ENCODE peak calls at places on chromosomes 16 and 17, in four cellular contexts. One of them, this sample, is unnamed.

GRCh38 chr17:80114758-80115157 is 13.4 kb downstream of the GAA start:
- DNase-seq in HepG2: no peak
- DNase-seq in A549: no peak
- DNase-seq in K562: no peak
- DNase-seq in this sample: no peak

GRCh38 chr17:73592531-73592961 is 51.7 kb downstream of the SDK2 start:
- DNase-seq in HepG2: no peak
- DNase-seq in A549: no peak
- DNase-seq in K562: no peak
- DNase-seq in this sample: no peak

GRCh38 chr17:36653374-36653773 is 52.0 kb downstream of the MRM1 start:
- DNase-seq in HepG2: no peak
- DNase-seq in A549: no peak
- DNase-seq in K562: no peak
- DNase-seq in this sample: no peak

GRCh38 chr17:15892679-15893332 is 52.1 kb upstream of the ADORA2B start:
- DNase-seq in HepG2: peak; percentile 40
- DNase-seq in A549: peak; percentile 81
- DNase-seq in K562: no peak
- DNase-seq in this sample: no peak

GRCh38 chr16:22397459-22397858 is 23.0 kb upstream of the CDR2 start:
- DNase-seq in HepG2: no peak
- DNase-seq in A549: no peak
- DNase-seq in K562: no peak
- DNase-seq in this sample: no peak

GRCh38 chr17:16513858-16514257 is 21.9 kb upstream of the LRRC75A start:
- DNase-seq in HepG2: no peak
- DNase-seq in A549: no peak
- DNase-seq in K562: no peak
- DNase-seq in this sample: no peak

GRCh38 chr16:55452996-55453395 is 26.0 kb upstream of the MMP2 start:
- DNase-seq in HepG2: no peak
- DNase-seq in A549: no peak
- DNase-seq in K562: no peak
- DNase-seq in this sample: no peak

GRCh38 chr17:17140590-17140980 is 65.5 kb downstream of the PLD6 start:
- DNase-seq in HepG2: no peak
- DNase-seq in A549: peak; percentile 38
- DNase-seq in K562: peak; percentile 15
- DNase-seq in this sample: no peak

GRCh38 chr16:10678655-10679054 is 16.1 kb downstream of the TEKT5 start:
- DNase-seq in HepG2: no peak
- DNase-seq in A549: no peak
- DNase-seq in K562: no peak
- DNase-seq in this sample: no peak

GRCh38 chr17:75010683-75011406 is 1.6 kb upstream of the MRPL58 start:
- DNase-seq in HepG2: peak; percentile 68
- DNase-seq in A549: peak; percentile 64
- DNase-seq in K562: peak; percentile 17
- DNase-seq in this sample: no peak

GRCh38 chr17:46727572-46728348 is 90.7 kb downstream of the WNT3 start:
- DNase-seq in HepG2: no peak
- DNase-seq in A549: peak; percentile 18
- DNase-seq in K562: no peak
- DNase-seq in this sample: no peak

GRCh38 chr17:16463341-16464000 is 28.5 kb downstream of the LRRC75A start:
- DNase-seq in HepG2: no peak
- DNase-seq in A549: peak; percentile 62
- DNase-seq in K562: no peak
- DNase-seq in this sample: no peak

GRCh38 chr17:76260669-76261068 is 4.5 kb upstream of the UBALD2 start:
- DNase-seq in HepG2: no peak
- DNase-seq in A549: no peak
- DNase-seq in K562: no peak
- DNase-seq in this sample: no peak

GRCh38 chr17:50209472-50210248 is 8.2 kb upstream of the COL1A1 start:
- DNase-seq in HepG2: no peak
- DNase-seq in A549: no peak
- DNase-seq in K562: peak; percentile 81
- DNase-seq in this sample: no peak

GRCh38 chr17:76793775-76794174 is 55.9 kb downstream of the MFSD11 start:
- DNase-seq in HepG2: peak; percentile 53
- DNase-seq in A549: peak; percentile 80
- DNase-seq in K562: peak; percentile 33
- DNase-seq in this sample: no peak

GRCh38 chr17:67488161-67488560 is 111.1 kb downstream of the PITPNC1 start:
- DNase-seq in HepG2: no peak
- DNase-seq in A549: no peak
- DNase-seq in K562: no peak
- DNase-seq in this sample: no peak

GRCh38 chr16:27341549-27341948 is 27.8 kb downstream of the IL4R start:
- DNase-seq in HepG2: no peak
- DNase-seq in A549: no peak
- DNase-seq in K562: no peak
- DNase-seq in this sample: no peak

GRCh38 chr16:27341971-27342370 is 28.2 kb downstream of the IL4R start:
- DNase-seq in HepG2: no peak
- DNase-seq in A549: no peak
- DNase-seq in K562: peak; percentile 2
- DNase-seq in this sample: no peak

GRCh38 chr16:27346818-27347217 is 33.0 kb downstream of the IL4R start:
- DNase-seq in HepG2: no peak
- DNase-seq in A549: no peak
- DNase-seq in K562: peak; percentile 1
- DNase-seq in this sample: no peak

GRCh38 chr16:27345201-27345600 is 31.4 kb downstream of the IL4R start:
- DNase-seq in HepG2: no peak
- DNase-seq in A549: no peak
- DNase-seq in K562: no peak
- DNase-seq in this sample: no peak

DNA sequence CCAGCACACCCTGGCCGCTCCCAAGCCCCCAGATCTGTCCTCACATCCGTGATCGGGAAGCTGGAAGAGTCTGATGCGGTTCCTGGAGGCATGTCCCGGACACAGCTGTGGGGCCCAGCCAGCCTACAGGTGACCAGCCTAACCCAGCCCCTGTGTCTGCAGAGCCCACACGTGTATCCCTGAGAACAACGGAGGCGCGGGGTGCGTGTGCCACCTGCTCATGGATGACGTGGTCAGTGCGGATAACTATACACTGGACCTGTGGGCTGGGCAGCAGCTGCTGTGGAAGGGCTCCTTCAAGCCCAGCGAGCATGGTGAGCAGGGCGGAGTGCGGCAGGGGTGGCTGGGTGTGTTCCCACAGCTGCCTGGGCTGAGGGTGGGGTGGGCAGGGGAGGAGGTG is 30.9 kb downstream of the IL4R start:
- DNase-seq in HepG2: no peak
- DNase-seq in A549: no peak
- DNase-seq in K562: peak; percentile 3
- DNase-seq in this sample: no peak
- TF ChIP-seq HDAC2 in HepG2: no peak
- TF ChIP-seq HDAC2 in A549: no peak
- TF ChIP-seq HDAC2 in K562: no peak
- TF ChIP-seq HDAC2 in this sample: no peak

GRCh38 chr17:6568186-6568758 is 11.9 kb upstream of the PITPNM3 start:
- DNase-seq in HepG2: no peak
- DNase-seq in A549: no peak
- DNase-seq in K562: no peak
- DNase-seq in this sample: peak; percentile 45
- TF ChIP-seq HDAC2 in HepG2: no peak
- TF ChIP-seq HDAC2 in A549: no peak
- TF ChIP-seq HDAC2 in K562: no peak
- TF ChIP-seq HDAC2 in this sample: no peak

GRCh38 chr17:65901394-65901793 is 290.5 kb downstream of the CEP112 start:
- DNase-seq in HepG2: no peak
- DNase-seq in A549: no peak
- DNase-seq in K562: no peak
- DNase-seq in this sample: no peak

GRCh38 chr17:65902165-65902564 is 289.8 kb downstream of the CEP112 start:
- DNase-seq in HepG2: no peak
- DNase-seq in A549: no peak
- DNase-seq in K562: peak; percentile 8
- DNase-seq in this sample: no peak

GRCh38 chr17:65902831-65903549 is 288.9 kb downstream of the CEP112 start:
- DNase-seq in HepG2: no peak
- DNase-seq in A549: no peak
- DNase-seq in K562: no peak
- DNase-seq in this sample: no peak
- TF ChIP-seq HDAC2 in HepG2: no peak
- TF ChIP-seq HDAC2 in A549: no peak
- TF ChIP-seq HDAC2 in K562: no peak
- TF ChIP-seq HDAC2 in this sample: no peak

DNA sequence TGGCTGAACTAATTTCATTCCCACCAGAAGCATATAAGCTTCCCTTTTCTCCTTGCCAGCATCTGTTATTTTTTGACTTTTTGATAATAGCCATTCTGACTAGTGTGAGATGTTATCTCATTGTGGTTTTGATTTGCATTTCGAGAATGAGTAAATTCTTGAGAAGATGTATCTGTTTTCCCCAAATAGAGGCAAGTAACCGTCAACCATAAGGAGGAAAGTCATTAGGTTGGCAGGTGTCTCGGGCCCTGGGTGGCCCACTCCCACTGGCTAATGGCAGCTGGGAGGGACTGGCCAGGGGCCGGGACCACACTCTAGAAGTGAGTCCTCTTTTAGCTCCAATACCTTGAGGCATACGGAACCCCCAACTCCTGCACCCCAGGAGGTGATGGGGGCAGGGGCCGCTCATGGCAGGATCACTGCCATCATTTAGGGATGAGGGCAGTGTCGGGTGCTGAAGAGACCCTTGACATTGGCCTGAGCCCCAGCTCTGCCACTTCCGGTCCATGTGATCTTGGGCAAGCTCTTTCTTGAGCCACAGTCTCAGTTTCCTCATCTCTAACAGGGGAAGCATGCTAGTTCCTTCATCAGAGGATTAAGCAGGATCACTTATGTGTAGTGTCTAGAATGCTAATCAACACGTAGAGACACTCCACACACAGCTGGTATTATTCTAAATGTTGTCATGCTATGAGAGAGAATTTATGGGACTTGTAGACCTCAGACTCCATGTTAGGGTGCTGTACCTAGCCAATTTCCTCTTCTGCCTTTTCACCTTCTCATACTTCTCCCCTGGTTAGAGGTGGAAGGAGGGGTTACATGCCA is 44.3 kb downstream of the RGS9 start:
- DNase-seq in HepG2: no peak
- DNase-seq in A549: no peak
- DNase-seq in K562: no peak
- DNase-seq in this sample: no peak
- TF ChIP-seq HDAC2 in HepG2: no peak
- TF ChIP-seq HDAC2 in A549: no peak
- TF ChIP-seq HDAC2 in K562: no peak
- TF ChIP-seq HDAC2 in this sample: no peak

GRCh38 chr16:85523602-85524364 is 89.3 kb upstream of the GSE1 start:
- DNase-seq in HepG2: peak; percentile 82
- DNase-seq in A549: no peak
- DNase-seq in K562: peak; percentile 82
- DNase-seq in this sample: no peak
- TF ChIP-seq HDAC2 in HepG2: peak; percentile 37
- TF ChIP-seq HDAC2 in A549: no peak
- TF ChIP-seq HDAC2 in K562: no peak
- TF ChIP-seq HDAC2 in this sample: no peak

GRCh38 chr16:4510131-4510530 is 28.4 kb downstream of the CDIP1 start:
- DNase-seq in HepG2: no peak
- DNase-seq in A549: no peak
- DNase-seq in K562: no peak
- DNase-seq in this sample: no peak

GRCh38 chr16:4512473-4512872 is 26.1 kb downstream of the CDIP1 start:
- DNase-seq in HepG2: no peak
- DNase-seq in A549: no peak
- DNase-seq in K562: no peak
- DNase-seq in this sample: no peak

GRCh38 chr16:4513086-4513860 is 25.3 kb downstream of the CDIP1 start:
- DNase-seq in HepG2: no peak
- DNase-seq in A549: no peak
- DNase-seq in K562: no peak
- DNase-seq in this sample: no peak

GRCh38 chr16:4510747-4511426 is 27.7 kb downstream of the CDIP1 start:
- DNase-seq in HepG2: no peak
- DNase-seq in A549: no peak
- DNase-seq in K562: no peak
- DNase-seq in this sample: no peak

DNA sequence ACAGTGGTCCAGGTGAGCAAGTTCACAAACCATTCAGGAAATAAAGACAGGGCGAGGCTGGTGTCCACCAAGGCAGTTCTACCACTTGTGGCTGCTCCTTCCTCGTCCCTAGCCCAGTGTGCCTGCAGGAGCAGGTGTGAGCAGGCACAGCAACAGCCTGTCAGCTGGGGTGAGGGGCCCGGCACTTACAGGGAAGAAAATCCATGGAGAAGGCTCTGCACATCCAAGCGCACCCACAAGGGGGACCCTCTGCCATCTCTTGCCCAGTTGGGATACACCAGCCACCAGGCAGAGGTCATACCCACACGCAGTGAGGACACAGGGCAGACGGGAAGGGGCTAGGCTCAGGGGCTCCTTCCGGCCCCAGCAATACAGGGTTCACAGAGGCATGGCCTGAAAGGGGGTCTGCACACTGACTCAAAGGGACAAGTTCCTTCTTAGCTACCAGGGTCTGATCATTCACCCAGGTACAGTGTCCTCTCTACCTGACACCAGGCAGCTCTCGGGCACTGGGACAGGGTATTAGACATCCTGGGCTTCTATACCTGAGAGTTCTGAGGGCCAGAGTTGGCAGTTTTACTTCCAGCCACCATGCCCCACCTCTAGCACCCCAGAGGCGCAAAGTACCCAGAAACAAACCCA is 27.0 kb downstream of the CDIP1 start:
- DNase-seq in HepG2: peak; percentile 60
- DNase-seq in A549: peak; percentile 71
- DNase-seq in K562: peak; percentile 51
- DNase-seq in this sample: peak; percentile 91
- TF ChIP-seq HDAC2 in HepG2: no peak
- TF ChIP-seq HDAC2 in A549: no peak
- TF ChIP-seq HDAC2 in K562: no peak
- TF ChIP-seq HDAC2 in this sample: no peak

GRCh38 chr16:81755915-81756644 is 23.0 kb upstream of the PLCG2 start:
- DNase-seq in HepG2: no peak
- DNase-seq in A549: no peak
- DNase-seq in K562: no peak
- DNase-seq in this sample: no peak
- TF ChIP-seq HDAC2 in HepG2: no peak
- TF ChIP-seq HDAC2 in A549: no peak
- TF ChIP-seq HDAC2 in K562: no peak
- TF ChIP-seq HDAC2 in this sample: no peak

GRCh38 chr16:51880776-51881175 is 666.2 kb downstream of the TOX3 start:
- DNase-seq in HepG2: no peak
- DNase-seq in A549: peak; percentile 52
- DNase-seq in K562: no peak
- DNase-seq in this sample: no peak
- TF ChIP-seq HDAC2 in HepG2: no peak
- TF ChIP-seq HDAC2 in A549: no peak
- TF ChIP-seq HDAC2 in K562: no peak
- TF ChIP-seq HDAC2 in this sample: no peak